ENCODE peak calls at places on chromosomes 6 and 20, in four cellular contexts. P is lung; M is CD8-positive, alpha-beta memory T cell; C is substantia nigra. W is an unnamed sample.

GRCh38 chr6:70673601-70674000 is 5.9 kb downstream of the SMAP1 start:
- DNase-seq in C (no peak), M (no peak), P (no peak), W (no peak)

GRCh38 chr6:96014846-96015245 is 928 bp upstream of the FUT9 start:
- DNase-seq in P (no peak), M (no peak), C (no peak), W (no peak)

GRCh38 chr6:95741001-95741400 is 163.7 kb downstream of the MANEA start:
- DNase-seq in M (no peak), P (no peak), C (no peak), W (no peak)

GRCh38 chr6:53313784-53314382 is 34.9 kb downstream of the ELOVL5 start:
- DNase-seq in P (no peak), C (no peak), M (no peak), W (no peak)

GRCh38 chr6:159306134-159306537 is 136.9 kb downstream of the FNDC1 start:
- DNase-seq in P (no peak), C (no peak), M (no peak), W (no peak)

GRCh38 chr20:8121666-8122065 is 10.4 kb upstream of the PLCB1 start:
- DNase-seq in M (no peak), P (no peak), C (no peak), W (no peak)

GRCh38 chr6:13038315-13039261 is 289.7 kb downstream of the TBC1D7 start:
- DNase-seq in P (no peak), C (no peak), M (no peak), W (no peak)

GRCh38 chr6:36888115-36888643 is 2.4 kb downstream of the C6orf89 start:
- DNase-seq in C (no peak), M (no peak), P (no peak), W (no peak)

GRCh38 chr20:25195014-25195961 is at the start of gene ENTPD6:
- DNase-seq in P (peak), M (peak), C (peak), W (peak)

GRCh38 chr6:51528556-51528955 is 558.9 kb downstream of the PKHD1 start:
- DNase-seq in M (no peak), P (no peak), C (no peak), W (no peak)

GRCh38 chr20:59628171-59628570 is 23.8 kb downstream of the PHACTR3 start:
- DNase-seq in C (peak), M (no peak), P (no peak), W (peak)

GRCh38 chr20:61969806-61970205 is 95.9 kb downstream of the TAF4 start:
- DNase-seq in M (no peak), P (no peak), C (no peak), W (no peak)

GRCh38 chr20:25459111-25459830 is 51.8 kb downstream of the GINS1 start:
- DNase-seq in C (no peak), P (no peak), M (no peak), W (no peak)

GRCh38 chr6:158222066-158222465 is 53.9 kb downstream of the GTF2H5 start:
- DNase-seq in C (no peak), M (no peak), P (no peak), W (no peak)

GRCh38 chr6:148466158-148466557 is 123.5 kb downstream of the SASH1 start:
- DNase-seq in P (no peak), M (no peak), C (no peak), W (no peak)

GRCh38 chr6:54086439-54086838 is 24.8 kb upstream of the MLIP start:
- DNase-seq in C (no peak), M (no peak), P (no peak), W (no peak)

GRCh38 chr20:50868509-50869495 is 62.4 kb downstream of the ADNP start:
- DNase-seq in P (no peak), M (no peak), C (no peak), W (no peak)

GRCh38 chr6:144334150-144334708 is 49.1 kb downstream of the UTRN start:
- DNase-seq in P (peak), C (no peak), M (peak), W (no peak)

GRCh38 chr6:40831381-40831780 is 207.6 kb downstream of the UNC5CL start:
- DNase-seq in C (no peak), M (no peak), P (no peak), W (no peak)

GRCh38 chr20:37259031-37259430 is 2.6 kb downstream of the GHRH start:
- DNase-seq in M (no peak), P (no peak), C (no peak), W (no peak)

GRCh38 chr20:31666258-31667042 is 28.7 kb downstream of the COX4I2 start:
- DNase-seq in C (no peak), M (peak), P (peak), W (peak)

GRCh38 chr6:15287670-15288069 is 41.8 kb downstream of the JARID2 start:
- DNase-seq in M (no peak), C (no peak), P (no peak), W (no peak)

GRCh38 chr6:37190159-37190535 is 20.2 kb downstream of the PIM1 start:
- DNase-seq in P (no peak), C (no peak), M (no peak), W (no peak)

GRCh38 chr20:54219751-54220426 is 12.0 kb downstream of the PFDN4 start:
- DNase-seq in P (no peak), C (no peak), M (no peak), W (no peak)

GRCh38 chr20:3902446-3902845 is 13.3 kb downstream of the PANK2 start:
- DNase-seq in P (no peak), M (no peak), C (no peak), W (no peak)

GRCh38 chr6:52326540-52327364 is 35.2 kb upstream of the PAQR8 start:
- DNase-seq in P (no peak), C (no peak), M (no peak), W (no peak)

GRCh38 chr20:21323640-21324039 is 20.5 kb downstream of the XRN2 start:
- DNase-seq in M (no peak), P (no peak), C (no peak), W (no peak)

GRCh38 chr20:47258745-47259695 is 97.5 kb downstream of the ZMYND8 start:
- DNase-seq in P (no peak), C (no peak), M (no peak), W (no peak)

GRCh38 chr6:158283304-158284005 is 28.8 kb upstream of the TULP4 start:
- DNase-seq in P (no peak), C (no peak), M (peak), W (no peak)

GRCh38 chr6:158744986-158745430 is 74.2 kb downstream of the EZR start:
- DNase-seq in C (no peak), M (no peak), P (no peak), W (no peak)

GRCh38 chr20:37071481-37071911 is 24.3 kb downstream of the RBL1 start:
- DNase-seq in C (no peak), P (no peak), M (peak), W (no peak)

GRCh38 chr20:54726687-54727086 is 251.3 kb downstream of the DOK5 start:
- DNase-seq in C (no peak), P (no peak), M (no peak), W (no peak)

GRCh38 chr6:127301199-127301700 is 34.6 kb downstream of the RNF146 start:
- DNase-seq in C (no peak), M (no peak), P (no peak), W (no peak)

GRCh38 chr6:6008648-6009421 is 2.1 kb upstream of the NRN1 start:
- DNase-seq in P (peak), C (no peak), M (no peak), W (no peak)

GRCh38 chr6:32945106-32945761 is 4.4 kb upstream of the HLA-DMB start:
- DNase-seq in P (no peak), M (peak), C (no peak), W (no peak)

GRCh38 chr6:37585523-37585905 is 85.8 kb upstream of the CCDC167 start:
- DNase-seq in P (no peak), C (no peak), M (no peak), W (no peak)

GRCh38 chr6:89008763-89009374 is 45.5 kb upstream of the RNGTT start:
- DNase-seq in M (no peak), C (no peak), P (no peak), W (no peak)

GRCh38 chr6:143698759-143699750 is 21.3 kb downstream of the PHACTR2 start:
- DNase-seq in C (no peak), P (no peak), M (no peak), W (no peak)

GRCh38 chr20:62356948-62357667 is 10.0 kb downstream of the LAMA5 start:
- DNase-seq in P (no peak), M (no peak), C (no peak), W (no peak)

GRCh38 chr6:16683524-16684194 is 77.6 kb downstream of the ATXN1 start:
- DNase-seq in M (no peak), C (no peak), P (peak), W (no peak)

GRCh38 chr20:45444050-45444449 is 25.5 kb upstream of the WFDC2 start:
- DNase-seq in M (no peak), P (no peak), C (no peak), W (no peak)
- H3K27ac ChIP-seq in M (no peak), P (no peak), C (no peak), W (no peak)

GRCh38 chr20:17609978-17610377 is 40.1 kb downstream of the DSTN start:
- DNase-seq in M (no peak), P (no peak), C (no peak), W (no peak)
- H3K27ac ChIP-seq in M (peak), P (peak), C (no peak), W (no peak)

GRCh38 chr6:2977799-2978558 is 6.6 kb upstream of the SERPINB6 start:
- DNase-seq in P (no peak), C (no peak), M (no peak), W (no peak)
- H3K27ac ChIP-seq in P (no peak), C (no peak), M (no peak), W (no peak)

DNA sequence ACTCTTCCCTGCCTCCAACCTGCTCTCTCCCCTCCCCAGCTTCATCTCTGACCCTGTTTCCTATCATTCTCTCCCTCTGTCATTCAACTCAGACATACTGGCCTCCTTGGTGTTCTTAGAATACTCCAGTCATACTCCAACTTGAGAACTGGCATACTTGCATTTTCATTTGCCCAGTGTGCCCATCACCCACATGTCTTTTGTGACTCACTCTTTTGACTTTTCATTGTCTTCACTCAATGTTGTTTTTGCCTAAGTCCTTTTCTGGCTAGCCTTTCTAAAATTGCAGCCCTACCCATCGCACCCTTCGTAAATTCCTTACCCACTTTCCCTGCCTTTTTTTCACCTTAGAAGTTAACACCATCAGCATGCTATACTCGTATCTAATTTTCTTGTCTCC is 77.0 kb upstream of the CD2AP start:
- DNase-seq in P (no peak), M (no peak), C (no peak), W (no peak)
- H3K27ac ChIP-seq in P (no peak), M (no peak), C (no peak), W (no peak)

GRCh38 chr6:169934699-169935347 is 183.4 kb downstream of the ERMARD start:
- DNase-seq in P (no peak), M (no peak), C (no peak), W (no peak)
- H3K27ac ChIP-seq in P (peak), M (no peak), C (no peak), W (no peak)

GRCh38 chr6:139891471-139891870 is 517.0 kb upstream of the CITED2 start:
- DNase-seq in C (no peak), M (no peak), P (no peak), W (no peak)

GRCh38 chr6:139883776-139884175 is 509.3 kb upstream of the CITED2 start:
- DNase-seq in C (no peak), M (no peak), P (no peak), W (no peak)

GRCh38 chr6:139887275-139887674 is 512.8 kb upstream of the CITED2 start:
- DNase-seq in P (no peak), C (no peak), M (no peak), W (no peak)

GRCh38 chr6:139886396-139886795 is 511.9 kb upstream of the CITED2 start:
- DNase-seq in P (no peak), M (no peak), C (no peak), W (no peak)

GRCh38 chr6:139888691-139889122 is 514.3 kb upstream of the CITED2 start:
- DNase-seq in M (no peak), P (no peak), C (no peak), W (no peak)
- H3K27ac ChIP-seq in M (no peak), P (no peak), C (no peak), W (no peak)

GRCh38 chr6:134741193-134741521 is 208.7 kb downstream of the ALDH8A1 start:
- DNase-seq in M (no peak), P (no peak), C (peak), W (no peak)
- H3K27ac ChIP-seq in M (no peak), P (no peak), C (peak), W (no peak)